ENCODE peak calls at places on chromosomes 13 and 19, in eight cellular contexts. One of them, this sample, is unnamed.

GRCh38 chr13:114129649-114130062 is 2.8 kb downstream of the RASA3 start:
- DNase-seq in H7: no peak
- DNase-seq in heart right ventricle: no peak
- DNase-seq in left ventricle myocardium inferior: no peak
- DNase-seq in epithelial cell of esophagus: no peak
- DNase-seq in colonic mucosa: no peak
- DNase-seq in esophagus squamous epithelium: no peak
- DNase-seq in activated T-cell treated with anti-CD3 and anti-CD28 coated beads for 1 hour: no peak
- DNase-seq in this sample: no peak

GRCh38 chr19:48683349-48683748 is 10.5 kb upstream of the NTN5 start:
- DNase-seq in H7: peak
- DNase-seq in heart right ventricle: peak
- DNase-seq in left ventricle myocardium inferior: peak
- DNase-seq in epithelial cell of esophagus: peak
- DNase-seq in colonic mucosa: no peak
- DNase-seq in esophagus squamous epithelium: no peak
- DNase-seq in activated T-cell treated with anti-CD3 and anti-CD28 coated beads for 1 hour: peak
- DNase-seq in this sample: no peak

GRCh38 chr19:1287622-1288527 is 2.2 kb downstream of the EFNA2 start:
- DNase-seq in H7: peak
- DNase-seq in heart right ventricle: no peak
- DNase-seq in left ventricle myocardium inferior: no peak
- DNase-seq in epithelial cell of esophagus: no peak
- DNase-seq in colonic mucosa: no peak
- DNase-seq in esophagus squamous epithelium: no peak
- DNase-seq in activated T-cell treated with anti-CD3 and anti-CD28 coated beads for 1 hour: no peak
- DNase-seq in this sample: no peak

GRCh38 chr19:5149508-5149907 is 180.6 kb downstream of the KDM4B start:
- DNase-seq in H7: peak
- DNase-seq in heart right ventricle: no peak
- DNase-seq in left ventricle myocardium inferior: no peak
- DNase-seq in epithelial cell of esophagus: no peak
- DNase-seq in colonic mucosa: no peak
- DNase-seq in esophagus squamous epithelium: no peak
- DNase-seq in activated T-cell treated with anti-CD3 and anti-CD28 coated beads for 1 hour: no peak
- DNase-seq in this sample: no peak

GRCh38 chr19:48635966-48636858 is 967 bp downstream of the DBP start:
- DNase-seq in H7: peak
- DNase-seq in heart right ventricle: no peak
- DNase-seq in left ventricle myocardium inferior: no peak
- DNase-seq in epithelial cell of esophagus: no peak
- DNase-seq in colonic mucosa: peak
- DNase-seq in esophagus squamous epithelium: no peak
- DNase-seq in activated T-cell treated with anti-CD3 and anti-CD28 coated beads for 1 hour: no peak
- DNase-seq in this sample: peak

GRCh38 chr13:113888701-113889330 is 24.9 kb upstream of the GAS6 start:
- DNase-seq in H7: no peak
- DNase-seq in heart right ventricle: no peak
- DNase-seq in left ventricle myocardium inferior: no peak
- DNase-seq in epithelial cell of esophagus: no peak
- DNase-seq in colonic mucosa: no peak
- DNase-seq in esophagus squamous epithelium: no peak
- DNase-seq in activated T-cell treated with anti-CD3 and anti-CD28 coated beads for 1 hour: no peak
- DNase-seq in this sample: no peak

GRCh38 chr13:75329723-75330122 is 152.2 kb downstream of the TBC1D4 start:
- DNase-seq in H7: no peak
- DNase-seq in heart right ventricle: no peak
- DNase-seq in left ventricle myocardium inferior: no peak
- DNase-seq in epithelial cell of esophagus: peak
- DNase-seq in colonic mucosa: no peak
- DNase-seq in esophagus squamous epithelium: no peak
- DNase-seq in activated T-cell treated with anti-CD3 and anti-CD28 coated beads for 1 hour: no peak
- DNase-seq in this sample: no peak

GRCh38 chr19:10552596-10553053 is 8.9 kb downstream of the ATG4D start:
- DNase-seq in H7: peak
- DNase-seq in heart right ventricle: no peak
- DNase-seq in left ventricle myocardium inferior: no peak
- DNase-seq in epithelial cell of esophagus: no peak
- DNase-seq in colonic mucosa: peak
- DNase-seq in esophagus squamous epithelium: no peak
- DNase-seq in activated T-cell treated with anti-CD3 and anti-CD28 coated beads for 1 hour: no peak
- DNase-seq in this sample: peak

GRCh38 chr13:29802621-29803020 is 47.8 kb downstream of the UBL3 start:
- DNase-seq in H7: no peak
- DNase-seq in heart right ventricle: no peak
- DNase-seq in left ventricle myocardium inferior: no peak
- DNase-seq in epithelial cell of esophagus: peak
- DNase-seq in colonic mucosa: no peak
- DNase-seq in esophagus squamous epithelium: no peak
- DNase-seq in activated T-cell treated with anti-CD3 and anti-CD28 coated beads for 1 hour: no peak
- DNase-seq in this sample: no peak

GRCh38 chr13:22596157-22596863 is 584.5 kb upstream of the SGCG start:
- DNase-seq in H7: no peak
- DNase-seq in heart right ventricle: no peak
- DNase-seq in left ventricle myocardium inferior: no peak
- DNase-seq in epithelial cell of esophagus: no peak
- DNase-seq in colonic mucosa: no peak
- DNase-seq in esophagus squamous epithelium: no peak
- DNase-seq in activated T-cell treated with anti-CD3 and anti-CD28 coated beads for 1 hour: no peak
- DNase-seq in this sample: no peak

This sample was measured in H1.